ENCODE peak calls at places on chromosomes 6 and 20, in seven cellular contexts. O is cardiac fibroblast, F is fibroblast of lung, K is WTC11, P is uterus, N is GM10248, I is tibial artery. Z is an unnamed sample.

GRCh38 chr6:143362192-143362558 is 88.3 kb downstream of the ADAT2 start:
- DNase-seq in K (no peak), P (no peak), N (no peak), I (no peak), O (no peak), F (no peak), Z (no peak)

GRCh38 chr20:64001607-64002011 is 20.7 kb downstream of the PRPF6 start:
- DNase-seq in I (no peak), K (no peak), N (no peak), P (no peak), F (no peak), O (no peak), Z (no peak)

GRCh38 chr20:31418307-31418706 is 12.3 kb upstream of the DEFB121 start:
- DNase-seq in O (no peak), N (no peak), F (no peak), P (no peak), I (no peak), K (no peak), Z (no peak)

GRCh38 chr20:62815066-62815991 is 1.5 kb upstream of the COL9A3 start:
- DNase-seq in O (peak), F (no peak), P (no peak), K (peak), N (no peak), I (no peak), Z (no peak)

GRCh38 chr6:106411643-106412200 is 51.2 kb downstream of the CRYBG1 start:
- DNase-seq in P (no peak), F (no peak), N (no peak), I (no peak), O (no peak), K (peak), Z (no peak)

GRCh38 chr6:138349891-138350290 is 27.8 kb upstream of the SMIM28 start:
- DNase-seq in P (no peak), O (no peak), I (no peak), F (no peak), K (no peak), N (no peak), Z (peak)

GRCh38 chr6:106666290-106667021 is 37.1 kb downstream of the QRSL1 start:
- DNase-seq in I (no peak), N (peak), O (no peak), K (peak), F (no peak), P (no peak), Z (no peak)

GRCh38 chr20:10094566-10095173 is 59.9 kb downstream of the ANKEF1 start:
- DNase-seq in P (no peak), I (no peak), K (no peak), F (peak), O (peak), N (no peak), Z (no peak)

GRCh38 chr20:38726849-38727601 is 2.7 kb downstream of the SLC32A1 start:
- DNase-seq in K (peak), F (peak), P (no peak), O (peak), I (no peak), N (peak), Z (no peak)

GRCh38 chr6:34350100-34350936 is 42.2 kb downstream of the NUDT3 start:
- DNase-seq in K (no peak), N (no peak), F (no peak), I (no peak), P (no peak), O (no peak), Z (no peak)

GRCh38 chr6:53790886-53791285 is 3.9 kb upstream of the LRRC1 start:
- DNase-seq in F (peak), K (no peak), O (peak), N (no peak), I (no peak), P (no peak), Z (no peak)

GRCh38 chr6:16999486-17000436 is 102.1 kb upstream of the STMND1 start:
- DNase-seq in P (no peak), N (no peak), O (peak), F (peak), K (no peak), I (no peak), Z (peak)

GRCh38 chr6:170347091-170347490 is 40.5 kb downstream of the FAM120B start:
- DNase-seq in I (no peak), F (no peak), N (peak), K (no peak), O (no peak), P (no peak), Z (no peak)

GRCh38 chr20:22404609-22405170 is 179.7 kb downstream of the FOXA2 start:
- DNase-seq in N (no peak), I (no peak), O (peak), P (no peak), F (no peak), K (no peak), Z (peak)

GRCh38 chr6:88761237-88762031 is 202.0 kb downstream of the RNGTT start:
- DNase-seq in N (peak), O (no peak), P (no peak), F (no peak), K (no peak), I (no peak), Z (no peak)

GRCh38 chr6:149907317-149907716 is 9.4 kb upstream of the RAET1E start:
- DNase-seq in I (no peak), N (no peak), F (no peak), P (no peak), O (no peak), K (no peak), Z (no peak)

GRCh38 chr6:113047932-113048331 is 700.8 kb downstream of the RFPL4B start:
- DNase-seq in F (no peak), O (no peak), P (no peak), I (no peak), K (no peak), N (no peak), Z (no peak)

GRCh38 chr6:5866547-5867051 is 140.1 kb downstream of the NRN1 start:
- DNase-seq in O (peak), N (no peak), P (no peak), I (no peak), F (peak), K (no peak), Z (peak)

GRCh38 chr6:52575490-52575868 is 1.4 kb downstream of the TRAM2 start:
- DNase-seq in O (peak), P (no peak), I (no peak), K (no peak), N (no peak), F (peak), Z (no peak)

GRCh38 chr6:52577778-52578473 is 1.1 kb upstream of the TRAM2 start:
- DNase-seq in O (no peak), P (no peak), F (no peak), N (no peak), K (no peak), I (no peak), Z (no peak)

GRCh38 chr6:52576054-52576391 is 837 bp downstream of the TRAM2 start:
- DNase-seq in P (no peak), F (no peak), K (no peak), I (no peak), N (no peak), O (peak), Z (no peak)

GRCh38 chr6:52576392-52577021 is 353 bp downstream of the TRAM2 start:
- DNase-seq in P (peak), N (peak), I (peak), K (peak), O (peak), F (peak), Z (no peak)

DNA sequence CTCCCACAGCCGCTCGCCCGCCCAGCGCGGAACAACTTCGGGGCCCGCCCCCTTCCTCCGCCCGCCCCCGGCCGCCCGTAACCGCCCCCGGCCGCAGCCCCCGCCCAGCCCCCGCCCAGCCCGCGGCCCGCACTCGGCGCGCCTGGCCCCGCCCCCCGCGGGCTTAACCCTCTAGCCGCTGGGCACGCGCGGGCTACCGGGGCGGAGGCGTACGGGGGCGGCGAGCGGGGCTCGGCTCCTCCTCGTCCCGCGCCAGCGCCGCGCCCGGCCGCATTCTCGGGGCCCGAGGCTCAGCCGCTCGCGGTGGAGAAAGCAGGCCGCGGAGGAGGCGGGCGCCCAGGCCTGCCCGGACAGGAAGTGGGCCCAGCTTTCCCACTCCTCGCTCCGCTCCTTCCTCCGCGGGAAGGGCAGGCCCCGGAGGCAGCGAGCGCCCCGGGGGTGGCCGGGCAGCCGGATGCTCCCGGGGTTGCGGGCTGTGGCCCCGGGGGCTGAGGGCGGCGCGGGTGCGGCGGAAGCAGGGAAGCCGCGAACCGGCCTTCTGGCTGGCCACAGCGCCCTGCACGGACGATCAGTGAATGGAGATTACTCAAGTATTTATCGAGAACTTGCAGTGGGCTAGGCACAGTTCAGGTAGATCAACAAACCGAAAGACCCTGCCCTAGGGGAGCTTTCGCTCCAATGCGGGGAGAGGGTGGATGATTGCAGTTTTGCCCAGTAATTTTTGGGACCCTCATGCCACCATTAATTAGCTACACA is at the start of gene TRAM2:
- DNase-seq in K (peak), O (peak), P (peak), N (peak), F (peak), I (peak), Z (no peak)
- TF ChIP-seq CTCF in K (no peak), O (no peak), P (no peak), N (no peak), F (peak), I (peak), Z (no peak)

GRCh38 chr6:52720301-52720700 is 43.0 kb downstream of the GSTA2 start:
- DNase-seq in K (no peak), N (no peak), F (no peak), P (no peak), O (no peak), I (no peak), Z (no peak)
- TF ChIP-seq CTCF in K (no peak), N (no peak), F (no peak), P (no peak), O (no peak), I (no peak), Z (no peak)

DNA sequence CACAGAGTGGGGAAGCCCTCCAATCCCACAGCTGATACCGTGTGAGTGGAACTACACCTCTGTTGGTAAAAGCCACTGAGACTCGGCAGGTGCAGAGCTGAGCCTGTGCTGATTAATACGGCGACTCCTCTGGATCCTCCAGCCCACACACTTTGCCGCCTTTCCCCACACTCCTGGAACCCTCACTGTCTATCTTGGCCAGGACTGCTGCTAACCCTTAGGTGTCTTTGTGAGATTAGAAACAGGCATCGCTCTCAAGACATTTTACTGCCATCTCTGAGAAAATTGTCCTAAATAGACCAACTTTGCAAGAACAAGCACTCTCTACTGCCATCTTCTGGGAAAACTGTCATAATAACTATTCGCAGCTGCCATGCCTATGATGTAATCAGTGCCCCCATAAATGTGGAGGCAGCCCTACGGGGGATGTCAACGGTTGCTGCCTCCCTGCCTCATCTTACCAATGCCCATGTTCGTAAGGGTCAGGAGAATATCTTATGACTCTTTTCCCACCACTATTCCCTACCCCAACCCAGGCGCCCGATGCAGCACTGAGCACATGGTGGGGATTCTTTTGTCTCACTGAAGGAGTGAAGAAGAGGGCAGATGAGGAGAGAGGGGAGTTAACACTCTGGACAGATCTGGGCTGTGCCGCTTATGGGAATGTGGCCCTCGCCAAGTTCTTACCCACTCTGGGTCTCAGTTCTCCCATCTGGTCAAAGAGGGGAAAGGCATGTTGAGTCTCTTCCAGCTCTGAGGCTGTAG is 26.1 kb upstream of the KCNB1 start:
- DNase-seq in N (peak), F (peak), P (no peak), K (no peak), I (no peak), O (peak), Z (peak)
- TF ChIP-seq CTCF in N (peak), F (peak), P (peak), K (peak), I (peak), O (peak), Z (peak)

GRCh38 chr20:7171911-7172310 is 404.4 kb downstream of the BMP2 start:
- DNase-seq in I (no peak), N (no peak), K (no peak), P (no peak), F (peak), O (peak), Z (peak)
- TF ChIP-seq CTCF in I (no peak), N (no peak), K (no peak), P (no peak), F (no peak), O (no peak), Z (no peak)

GRCh38 chr20:6766433-6766832 is 1.1 kb upstream of the BMP2 start:
- DNase-seq in P (no peak), O (no peak), I (no peak), N (no peak), F (no peak), K (no peak), Z (no peak)

GRCh38 chr20:6768228-6769185 is 1.0 kb downstream of the BMP2 start:
- DNase-seq in P (no peak), K (peak), N (peak), O (peak), F (peak), I (peak), Z (no peak)

GRCh38 chr20:6767536-6768227 is at the start of gene BMP2:
- DNase-seq in P (no peak), K (peak), N (peak), O (peak), F (peak), I (peak), Z (no peak)

GRCh38 chr20:6765469-6766058 is 1.9 kb upstream of the BMP2 start:
- DNase-seq in F (peak), O (peak), K (no peak), P (no peak), N (peak), I (no peak), Z (peak)

DNA sequence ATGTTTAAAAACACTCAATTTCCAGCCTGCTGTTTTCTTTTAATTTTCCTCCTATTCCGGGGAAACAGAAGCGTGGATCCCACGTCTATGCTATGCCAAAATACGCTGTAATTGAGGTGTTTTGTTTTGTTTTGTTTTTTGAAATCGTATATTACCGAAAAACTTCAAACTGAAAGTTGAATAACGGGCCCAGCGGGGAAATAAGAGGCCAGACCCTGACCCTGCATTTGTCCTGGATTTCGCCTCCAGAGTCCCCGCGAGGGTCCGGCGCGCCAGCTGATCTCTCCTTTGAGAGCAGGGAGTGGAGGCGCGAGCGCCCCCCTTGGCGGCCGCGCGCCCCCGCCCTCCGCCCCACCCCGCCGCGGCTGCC is 335 bp upstream of the BMP2 start:
- DNase-seq in N (no peak), K (peak), F (no peak), I (no peak), O (no peak), P (peak), Z (no peak)
- TF ChIP-seq CTCF in N (no peak), K (no peak), F (no peak), I (no peak), O (no peak), P (no peak), Z (no peak)

GRCh38 chr6:8066108-8066507 is 1.9 kb upstream of the BLOC1S5 start:
- DNase-seq in I (no peak), O (no peak), K (no peak), P (no peak), N (no peak), F (no peak), Z (no peak)
- TF ChIP-seq CTCF in I (no peak), O (peak), K (no peak), P (no peak), N (no peak), F (no peak), Z (no peak)

GRCh38 chr6:157096522-157096921 is 226.8 kb downstream of the TMEM242 start:
- DNase-seq in I (no peak), P (no peak), N (no peak), F (no peak), O (no peak), K (no peak), Z (no peak)
- TF ChIP-seq CTCF in I (no peak), P (no peak), N (no peak), F (no peak), O (no peak), K (no peak), Z (no peak)

Z was measured in AG09309.